ENCODE peak calls at places on chromosomes 12 and 14, in ten cellular contexts. N, H, Y, Z, D, I, A, E, Q and V are unnamed samples.

GRCh38 chr12:32455607-32456063 is 56.3 kb downstream of the FGD4 start:
- DNase-seq in N (peak; percentile 32), H (no peak), Y (peak; percentile 56), Z (peak; percentile 82), D (peak; percentile 72), I (peak; percentile 90), A (no peak), E (peak; percentile 81), Q (no peak), V (no peak)

GRCh38 chr14:22012452-22012851 is 338.8 kb upstream of the OR4E1 start:
- DNase-seq in N (no peak), H (no peak), Y (no peak), Z (no peak), D (no peak), I (no peak), A (no peak), E (no peak), Q (no peak), V (no peak)

GRCh38 chr12:10618338-10618987 is 5.1 kb upstream of the MAGOHB start:
- DNase-seq in N (no peak), H (no peak), Y (no peak), Z (peak; percentile 88), D (no peak), I (peak; percentile 77), A (no peak), E (peak; percentile 58), Q (no peak), V (peak; percentile 60)

GRCh38 chr12:31406345-31406744 is 80.4 kb upstream of the SINHCAF start:
- DNase-seq in N (no peak), H (no peak), Y (no peak), Z (peak; percentile 11), D (no peak), I (no peak), A (no peak), E (no peak), Q (no peak), V (no peak)

GRCh38 chr14:90782892-90783291 is 33.3 kb downstream of the TTC7B start:
- DNase-seq in N (no peak), H (no peak), Y (no peak), Z (no peak), D (no peak), I (no peak), A (no peak), E (no peak), Q (no peak), V (no peak)

GRCh38 chr14:93113678-93114067 is 2.1 kb downstream of the ITPK1 start:
- DNase-seq in N (no peak), H (no peak), Y (no peak), Z (no peak), D (peak; percentile 39), I (no peak), A (no peak), E (no peak), Q (no peak), V (no peak)

GRCh38 chr12:108842364-108842763 is 15.0 kb downstream of the SSH1 start:
- DNase-seq in N (no peak), H (no peak), Y (no peak), Z (no peak), D (no peak), I (no peak), A (no peak), E (no peak), Q (no peak), V (no peak)

GRCh38 chr14:105201928-105202513 is 20.9 kb upstream of the NUDT14 start:
- DNase-seq in N (no peak), H (no peak), Y (no peak), Z (no peak), D (peak; percentile 50), I (no peak), A (no peak), E (no peak), Q (no peak), V (peak; percentile 36)

GRCh38 chr12:57621497-57622292 is 10.5 kb downstream of the ARHGEF25 start:
- DNase-seq in N (no peak), H (peak; percentile 55), Y (peak; percentile 96), Z (peak; percentile 11), D (peak; percentile 81), I (no peak), A (peak; percentile 71), E (peak; percentile 64), Q (peak; percentile 50), V (no peak)

GRCh38 chr14:77151918-77152588 is 10.5 kb upstream of the ZDHHC22 start:
- DNase-seq in N (no peak), H (no peak), Y (peak; percentile 61), Z (peak; percentile 28), D (no peak), I (peak; percentile 42), A (no peak), E (peak; percentile 42), Q (no peak), V (no peak)

GRCh38 chr14:86798330-86798729 is 1194.7 kb downstream of the GALC start:
- DNase-seq in N (no peak), H (no peak), Y (no peak), Z (peak; percentile 16), D (no peak), I (no peak), A (no peak), E (no peak), Q (no peak), V (no peak)

GRCh38 chr12:91657016-91657415 is 474.4 kb upstream of the DCN start:
- DNase-seq in N (no peak), H (no peak), Y (no peak), Z (no peak), D (no peak), I (no peak), A (no peak), E (no peak), Q (no peak), V (no peak)

GRCh38 chr12:131112690-131113290 is 159.1 kb downstream of the ADGRD1 start:
- DNase-seq in N (no peak), H (no peak), Y (no peak), Z (no peak), D (no peak), I (no peak), A (peak; percentile 21), E (no peak), Q (no peak), V (peak; percentile 77)

GRCh38 chr14:50954811-50955372 is 10.6 kb upstream of the PYGL start:
- DNase-seq in N (no peak), H (no peak), Y (peak; percentile 72), Z (peak; percentile 79), D (peak; percentile 30), I (peak; percentile 77), A (no peak), E (peak; percentile 79), Q (no peak), V (no peak)

GRCh38 chr12:106333756-106334155 is 23.8 kb upstream of the POLR3B start:
- DNase-seq in N (no peak), H (no peak), Y (no peak), Z (no peak), D (no peak), I (no peak), A (no peak), E (no peak), Q (no peak), V (no peak)

GRCh38 chr12:88266851-88267360 is 124.8 kb downstream of the TMTC3 start:
- DNase-seq in N (no peak), H (no peak), Y (no peak), Z (no peak), D (no peak), I (peak; percentile 45), A (no peak), E (no peak), Q (no peak), V (no peak)

GRCh38 chr12:48863296-48863695 is 2.4 kb downstream of the RND1 start:
- DNase-seq in N (no peak), H (no peak), Y (no peak), Z (no peak), D (no peak), I (no peak), A (no peak), E (no peak), Q (no peak), V (no peak)

GRCh38 chr12:51822261-51822616 is 26.3 kb downstream of the FIGNL2 start:
- DNase-seq in N (no peak), H (no peak), Y (no peak), Z (no peak), D (no peak), I (no peak), A (no peak), E (no peak), Q (no peak), V (no peak)
- H3K4me3 ChIP-seq in N (no peak overlapping the region), H (no peak overlapping the region), Y (no peak overlapping the region), Z (no peak overlapping the region), D (no peak overlapping the region), I (peak overlapping the region; percentile 43), A (no peak overlapping the region), E (peak overlapping the region; percentile 94), Q (no peak overlapping the region), V (no peak overlapping the region)

GRCh38 chr12:65630555-65630954 is 193.7 kb upstream of the HMGA2 start:
- DNase-seq in N (no peak), H (no peak), Y (no peak), Z (no peak), D (no peak), I (no peak), A (no peak), E (no peak), Q (no peak), V (no peak)
- H3K27ac ChIP-seq in N (no peak overlapping the region), H (no peak overlapping the region), Y (peak overlapping the region; percentile 78), Z (peak overlapping the region; percentile 38), D (no peak overlapping the region), I (peak overlapping the region; percentile 82), A (no peak overlapping the region), E (peak overlapping the region; percentile 70), Q (no peak overlapping the region), V (peak overlapping the region; percentile 87)

GRCh38 chr14:41922014-41922413 is 315.3 kb downstream of the LRFN5 start:
- DNase-seq in N (no peak), H (no peak), Y (no peak), Z (no peak), D (no peak), I (peak; percentile 5), A (no peak), E (no peak), Q (no peak), V (no peak)
- H3K4me1 ChIP-seq in N (no peaks in the 10 kb centered on the region), H (no peaks in the 10 kb centered on the region), Y (no peaks in the 10 kb centered on the region), Z (no peaks in the 10 kb centered on the region), D (peaks cover 9% of the 10 kb centered on the region), I (no peaks in the 10 kb centered on the region), A (no peaks in the 10 kb centered on the region), E (no peaks in the 10 kb centered on the region), Q (no peaks in the 10 kb centered on the region), V (no peaks in the 10 kb centered on the region)

GRCh38 chr14:103280278-103280917 is 53.6 kb upstream of the EIF5 start:
- DNase-seq in N (no peak), H (no peak), Y (no peak), Z (no peak), D (no peak), I (no peak), A (no peak), E (no peak), Q (no peak), V (no peak)

GRCh38 chr14:103282932-103283331 is 51.1 kb upstream of the EIF5 start:
- DNase-seq in N (no peak), H (no peak), Y (no peak), Z (no peak), D (no peak), I (no peak), A (no peak), E (no peak), Q (no peak), V (peak; percentile 10)

GRCh38 chr14:103281496-103282231 is 52.4 kb upstream of the EIF5 start:
- DNase-seq in N (no peak), H (peak; percentile 77), Y (peak; percentile 79), Z (peak; percentile 62), D (peak; percentile 48), I (peak; percentile 63), A (no peak), E (peak; percentile 70), Q (no peak), V (no peak)

GRCh38 chr14:103275000-103275399 is 59.0 kb upstream of the EIF5 start:
- DNase-seq in N (no peak), H (no peak), Y (no peak), Z (no peak), D (no peak), I (no peak), A (no peak), E (no peak), Q (no peak), V (no peak)

GRCh38 chr14:103279129-103280025 is 54.7 kb upstream of the EIF5 start:
- DNase-seq in N (no peak), H (peak; percentile 35), Y (peak; percentile 68), Z (no peak), D (peak; percentile 42), I (no peak), A (no peak), E (no peak), Q (no peak), V (no peak)
- H3K4me3 ChIP-seq in N (no peak overlapping the region), H (peak overlapping the region; percentile 21), Y (peak overlapping the region; percentile 13), Z (peak overlapping the region; percentile 28), D (peak overlapping the region; percentile 43), I (no peak overlapping the region), A (no peak overlapping the region), E (no peak overlapping the region), Q (no peak overlapping the region), V (no peak overlapping the region)